ENCODE peak calls at places on chromosomes 1 and 21, in six cellular contexts. R, M, H, F, K and J are unnamed samples.

GRCh38 chr1:230778916-230779590 is 31.9 kb downstream of the CAPN9 start:
- DNase-seq in R (no peak), M (no peak), H (no peak), F (peak), K (no peak), J (no peak)

GRCh38 chr1:180614746-180615145 is 17.1 kb upstream of the XPR1 start:
- DNase-seq in R (peak), M (no peak), H (no peak), F (no peak), K (no peak), J (no peak)

GRCh38 chr21:26389971-26390641 is 183.0 kb downstream of the CYYR1 start:
- DNase-seq in R (peak), M (peak), H (no peak), F (peak), K (no peak), J (peak)

GRCh38 chr1:230163205-230163604 is 96.2 kb downstream of the GALNT2 start:
- DNase-seq in R (peak), M (peak), H (no peak), F (no peak), K (no peak), J (no peak)

GRCh38 chr1:203671047-203671446 is 44.4 kb downstream of the ATP2B4 start:
- DNase-seq in R (no peak), M (no peak), H (no peak), F (no peak), K (no peak), J (no peak)

GRCh38 chr1:84427520-84428188 is 29.4 kb downstream of the DNASE2B start:
- DNase-seq in R (no peak), M (no peak), H (no peak), F (no peak), K (no peak), J (no peak)

GRCh38 chr1:240242601-240243144 is 151.0 kb downstream of the FMN2 start:
- DNase-seq in R (peak), M (peak), H (no peak), F (no peak), K (no peak), J (no peak)

GRCh38 chr1:212595787-212596714 is 12.5 kb upstream of the ATF3 start:
- DNase-seq in R (peak), M (peak), H (no peak), F (peak), K (peak), J (peak)

GRCh38 chr21:39452207-39452964 is 616 bp downstream of the SH3BGR start:
- DNase-seq in R (peak), M (no peak), H (no peak), F (no peak), K (no peak), J (no peak)

GRCh38 chr21:30372139-30372770 is at the start of gene KRTAP13-2:
- DNase-seq in R (no peak), M (no peak), H (no peak), F (no peak), K (no peak), J (no peak)

GRCh38 chr1:185843297-185843869 is 109.2 kb downstream of the HMCN1 start:
- DNase-seq in R (no peak), M (no peak), H (no peak), F (peak), K (no peak), J (no peak)

GRCh38 chr1:40806724-40807675 is 23.4 kb downstream of the KCNQ4 start:
- DNase-seq in R (no peak), M (no peak), H (no peak), F (no peak), K (peak), J (no peak)

GRCh38 chr1:228381336-228381735 is 25.3 kb downstream of the TRIM11 start:
- DNase-seq in R (no peak), M (no peak), H (no peak), F (no peak), K (no peak), J (no peak)

GRCh38 chr1:96472471-96472870 is 249.1 kb upstream of the PTBP2 start:
- DNase-seq in R (peak), M (no peak), H (no peak), F (no peak), K (no peak), J (no peak)

DNA sequence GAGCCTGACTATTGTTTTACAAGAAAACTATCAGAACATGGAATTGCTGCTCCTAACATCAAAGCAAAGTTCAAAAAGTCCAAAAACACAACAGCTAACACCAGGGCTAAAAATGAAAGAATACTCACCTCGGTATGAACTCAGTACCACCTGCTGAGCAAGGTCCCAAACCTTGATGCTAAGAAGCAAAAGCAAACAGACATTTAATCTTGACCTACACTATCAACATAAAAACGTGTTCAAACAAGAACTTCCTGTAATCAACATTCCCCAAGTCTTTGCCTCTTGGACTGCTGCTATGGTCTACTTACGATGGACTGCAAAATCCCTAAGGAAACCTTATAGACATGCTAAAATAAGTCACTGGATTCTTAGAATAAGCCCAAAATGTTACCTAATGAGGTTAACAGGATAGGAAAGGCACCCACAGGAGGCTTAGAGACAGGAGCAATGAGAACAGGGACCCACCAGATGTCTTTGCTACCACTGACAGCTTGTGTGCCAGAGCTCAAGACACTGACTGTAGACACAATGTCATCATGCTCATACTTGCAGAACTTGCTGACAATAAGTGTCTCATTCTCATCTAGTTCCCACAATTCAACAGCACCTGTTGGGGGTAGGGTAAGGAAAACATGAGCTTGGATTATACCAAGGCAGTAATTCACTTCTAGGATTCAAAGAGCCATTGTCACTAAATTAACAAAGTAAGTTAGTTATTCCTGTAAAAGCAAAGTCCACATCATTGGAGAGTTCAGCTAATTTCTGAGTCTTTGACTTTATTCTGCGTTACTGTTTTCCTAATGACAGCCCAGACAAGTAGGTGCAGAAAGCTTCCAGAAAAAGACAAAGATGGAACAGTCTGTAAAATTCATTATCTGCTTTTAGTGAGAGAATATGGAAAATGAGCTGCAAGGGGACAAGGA is 1.8 kb downstream of the WDR77 start:
- DNase-seq in R (no peak), M (no peak), H (no peak), F (no peak), K (no peak), J (peak)
- H3K4me3 ChIP-seq in R (peak), M (peak), H (no peak), F (peak), K (no peak), J (peak)

GRCh38 chr1:105072446-105072845 is 1322.7 kb downstream of the AMY1C start:
- DNase-seq in R (no peak), M (no peak), H (no peak), F (no peak), K (no peak), J (no peak)

GRCh38 chr1:105072850-105073249 is 1323.2 kb downstream of the AMY1C start:
- DNase-seq in R (no peak), M (no peak), H (no peak), F (no peak), K (no peak), J (peak)

DNA sequence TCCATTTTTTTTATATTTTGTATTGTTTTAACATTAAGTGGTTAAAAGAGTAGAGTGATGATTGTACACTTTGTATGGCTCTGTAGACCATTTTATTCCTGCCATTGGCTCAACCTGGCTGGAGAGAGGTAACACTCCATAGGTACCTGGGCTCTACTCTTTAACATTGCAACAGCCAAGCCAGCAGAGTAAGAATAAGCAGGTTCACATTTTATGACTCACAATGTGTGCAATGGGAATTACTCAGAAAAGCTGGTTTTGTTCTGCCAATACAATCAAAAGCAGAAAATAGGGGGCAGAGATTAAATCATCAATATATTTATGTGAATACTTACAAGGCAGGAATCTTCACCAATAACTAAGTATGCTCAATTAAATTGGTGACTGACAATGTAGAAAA is 1324.0 kb downstream of the AMY1C start:
- DNase-seq in R (no peak), M (no peak), H (no peak), F (no peak), K (no peak), J (no peak)
- TF ChIP-seq CTCF in R (no peak), M (no peak), H (no peak), F (no peak), K (no peak), J (no peak)

DNA sequence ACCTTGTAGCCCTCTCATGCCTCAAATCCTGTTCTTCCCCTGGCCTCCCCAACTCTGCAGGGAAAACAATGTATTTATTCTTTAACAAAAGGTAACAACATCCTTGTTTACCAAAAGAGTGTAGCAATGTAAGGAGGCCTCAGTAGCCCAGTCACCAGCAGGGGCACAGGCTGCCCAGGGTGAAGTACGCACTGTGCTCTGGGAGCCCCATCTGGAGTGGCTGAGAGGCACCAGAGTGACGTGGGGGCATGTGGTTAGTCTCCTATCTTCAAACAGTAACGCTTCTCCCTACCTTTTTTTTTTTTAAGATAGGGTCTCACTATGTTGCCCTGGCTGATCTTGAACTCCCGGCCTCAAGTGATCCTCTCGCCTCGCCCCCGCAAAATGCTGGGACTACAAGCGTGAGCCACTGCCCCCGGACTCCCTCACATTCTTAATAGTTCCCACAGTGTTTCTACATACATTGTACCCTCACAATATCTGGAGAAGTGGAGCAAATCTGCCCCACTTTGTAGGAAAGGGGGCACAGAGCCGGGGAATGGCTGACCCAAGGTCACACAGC is 51.3 kb upstream of the ECE1 start:
- DNase-seq in R (no peak), M (no peak), H (no peak), F (no peak), K (no peak), J (no peak)
- H3K4me3 ChIP-seq in R (no peak), M (peak), H (no peak), F (no peak), K (peak), J (no peak)

GRCh38 chr1:18681423-18681835 is 50.8 kb downstream of the PAX7 start:
- DNase-seq in R (no peak), M (peak), H (no peak), F (no peak), K (no peak), J (peak)
- TF ChIP-seq CTCF in R (peak), M (peak), H (peak), F (peak), K (peak), J (peak)

GRCh38 chr1:87940410-87940809 is 611.7 kb downstream of the LMO4 start:
- DNase-seq in R (no peak), M (no peak), H (no peak), F (no peak), K (no peak), J (no peak)
- H3K4me3 ChIP-seq in R (no peak), M (no peak), H (no peak), F (no peak), K (no peak), J (no peak)

GRCh38 chr1:113101588-113101987 is 28.6 kb downstream of the LRIG2 start:
- DNase-seq in R (no peak), M (no peak), H (no peak), F (no peak), K (no peak), J (no peak)
- TF ChIP-seq CTCF in R (no peak), M (no peak), H (no peak), F (no peak), K (no peak), J (no peak)

DNA sequence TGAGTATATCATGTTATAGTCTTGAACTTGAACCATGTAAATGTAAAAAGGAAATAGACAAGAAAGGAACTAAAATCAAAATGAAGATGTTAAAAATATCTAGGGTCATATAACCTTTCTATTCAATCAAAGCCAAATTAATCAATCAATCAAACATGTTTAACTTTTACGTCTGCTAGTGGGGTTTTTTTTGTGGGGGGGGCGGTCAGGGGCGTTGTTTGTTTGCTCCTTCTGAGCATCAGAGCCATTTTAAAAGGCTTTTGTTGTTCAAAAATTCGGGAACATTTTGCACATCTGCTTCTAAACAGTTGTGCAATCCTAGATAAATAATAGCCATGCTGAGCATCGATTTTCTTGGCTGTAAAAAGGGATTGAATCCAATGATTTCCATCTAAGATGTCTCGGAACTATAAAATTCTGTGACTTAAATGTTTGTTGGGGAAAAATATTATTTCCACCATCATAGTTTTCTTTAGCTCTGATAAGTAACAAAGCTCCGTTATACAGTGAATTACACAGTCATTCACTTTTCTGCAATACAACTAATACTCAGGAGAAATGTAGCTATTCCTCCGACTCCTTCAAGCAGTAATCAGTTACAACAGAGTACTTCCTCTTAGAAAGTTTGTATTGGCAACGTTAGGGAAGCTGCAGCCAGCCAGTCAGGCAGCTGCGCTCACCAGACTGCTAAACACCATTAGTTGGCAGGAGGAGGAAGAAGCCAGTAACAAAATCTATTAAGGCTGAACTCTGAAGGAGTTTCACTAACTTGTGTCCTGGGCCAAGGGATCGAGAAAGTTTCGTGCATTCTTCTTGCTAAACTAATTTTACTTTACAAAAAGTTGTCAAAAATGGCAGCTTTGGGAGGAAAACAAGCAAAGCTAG is 2.1 kb downstream of the SPATA6 start:
- DNase-seq in R (peak), M (no peak), H (peak), F (peak), K (peak), J (no peak)
- H3K4me3 ChIP-seq in R (peak), M (peak), H (peak), F (peak), K (peak), J (no peak)